ENCODE peak calls at places on chromosomes 2 and 18, in nine cellular contexts. V is globus pallidus, Z is non-pigmented ciliary epithelial cell, L is HFFc6, Q is fibroblast of the aortic adventitia, F is ELR, S is NCI-H510A treated with DMSO at 0.1 percent for 48 hours, K is endothelial cell, B is astrocyte of the spinal cord. J is an unnamed sample.

GRCh38 chr2:105754011-105754410 is 9.3 kb downstream of the NCK2 start:
- DNase-seq in B (no peak), S (no peak), L (no peak), Q (no peak), K (no peak), F (no peak), Z (no peak), V (no peak), J (no peak)

GRCh38 chr2:27527182-27527581 is 30.5 kb downstream of the GCKR start:
- DNase-seq in L (no peak), K (no peak), Q (peak; percentile 39), Z (no peak), S (no peak), B (no peak), F (peak; percentile 51), V (no peak), J (no peak)

GRCh38 chr2:46097714-46098480 is 199.3 kb upstream of the EPAS1 start:
- DNase-seq in Q (peak; percentile 100), B (peak; percentile 98), S (no peak), V (peak; percentile 39), K (no peak), Z (peak; percentile 96), L (peak; percentile 95), F (peak; percentile 99), J (no peak)

GRCh38 chr18:59918320-59918755 is 18.5 kb downstream of the PMAIP1 start:
- DNase-seq in F (peak; percentile 64), Q (peak; percentile 55), L (no peak), B (peak; percentile 79), K (no peak), V (no peak), S (peak; percentile 81), Z (no peak), J (peak; percentile 52)

GRCh38 chr18:46563317-46563716 is 93.7 kb downstream of the LOXHD1 start:
- DNase-seq in Q (no peak), V (no peak), L (no peak), K (no peak), F (no peak), Z (no peak), S (no peak), B (no peak), J (no peak)

GRCh38 chr2:234951386-234952269 is at the start of gene SH3BP4:
- DNase-seq in Q (peak; percentile 69), L (peak; percentile 50), Z (no peak), S (peak; percentile 67), K (peak; percentile 90), V (peak; percentile 89), B (peak; percentile 81), F (peak; percentile 84), J (peak; percentile 78)

GRCh38 chr2:175865716-175866115 is 136.4 kb downstream of the LNPK start:
- DNase-seq in L (no peak), F (no peak), V (no peak), B (no peak), Q (no peak), Z (no peak), S (no peak), K (no peak), J (no peak)

GRCh38 chr2:1117569-1117968 is 166.9 kb downstream of the SNTG2 start:
- DNase-seq in Z (no peak), V (no peak), L (no peak), K (no peak), B (no peak), S (no peak), Q (no peak), F (no peak), J (no peak)

GRCh38 chr2:1876352-1876751 is 132.0 kb upstream of the PXDN start:
- DNase-seq in Q (no peak), L (no peak), Z (no peak), F (no peak), B (no peak), K (no peak), V (no peak), S (no peak), J (no peak)

GRCh38 chr2:102442967-102443828 is 20.2 kb downstream of the IL18RAP start:
- DNase-seq in S (peak; percentile 29), Z (no peak), F (peak; percentile 55), Q (peak; percentile 56), L (peak; percentile 23), V (peak; percentile 6), B (peak; percentile 34), K (peak; percentile 33), J (peak; percentile 55)

GRCh38 chr18:39952816-39953215 is 2002.2 kb upstream of the PIK3C3 start:
- DNase-seq in L (no peak), B (no peak), K (no peak), S (no peak), V (no peak), Q (no peak), Z (no peak), F (no peak), J (no peak)

GRCh38 chr2:16266571-16266970 is 326.2 kb downstream of the MYCN start:
- DNase-seq in Z (no peak), V (no peak), Q (no peak), K (no peak), B (no peak), L (no peak), F (no peak), S (no peak), J (no peak)

GRCh38 chr2:203650860-203651613 is 55.4 kb upstream of the CD28 start:
- DNase-seq in B (peak; percentile 67), L (peak; percentile 40), K (no peak), Z (no peak), V (peak; percentile 78), Q (peak; percentile 81), S (peak; percentile 95), F (peak; percentile 74), J (no peak)

GRCh38 chr18:13375302-13376255 is 157.0 kb downstream of the LDLRAD4 start:
- DNase-seq in F (peak; percentile 78), Z (peak; percentile 76), L (peak; percentile 35), K (no peak), S (peak; percentile 7), Q (peak; percentile 86), V (no peak), B (peak; percentile 96), J (no peak)

GRCh38 chr2:105812180-105813044 is 67.7 kb downstream of the NCK2 start:
- DNase-seq in B (peak; percentile 88), Q (peak; percentile 93), V (peak; percentile 41), L (no peak), Z (peak; percentile 15), K (no peak), S (peak; percentile 76), F (peak; percentile 7), J (no peak)

GRCh38 chr18:65990174-65990690 is 239.4 kb downstream of the CDH7 start:
- DNase-seq in B (no peak), S (no peak), Q (no peak), L (no peak), Z (no peak), V (no peak), K (no peak), F (no peak), J (no peak)

GRCh38 chr2:196291873-196292800 is 120.8 kb upstream of the STK17B start:
- DNase-seq in V (no peak), B (peak; percentile 56), Z (no peak), K (no peak), Q (no peak), S (no peak), L (no peak), F (no peak), J (no peak)

GRCh38 chr2:10494351-10495066 is 46.4 kb upstream of the ODC1 start:
- DNase-seq in L (no peak), F (no peak), K (no peak), S (no peak), B (no peak), Q (no peak), Z (no peak), V (no peak), J (no peak)

GRCh38 chr2:217929757-217930707 is 72.8 kb downstream of the TNS1 start:
- DNase-seq in B (no peak), V (no peak), Q (peak; percentile 86), Z (no peak), L (peak; percentile 65), F (no peak), S (peak; percentile 71), K (no peak), J (no peak)

GRCh38 chr2:102523647-102524046 is 50.6 kb downstream of the SLC9A4 start:
- DNase-seq in K (no peak), F (no peak), B (no peak), Z (no peak), S (no peak), Q (no peak), L (no peak), V (no peak), J (no peak)

GRCh38 chr18:22172594-22173049 is 3.2 kb downstream of the GATA6 start:
- DNase-seq in V (no peak), L (no peak), Q (peak; percentile 48), S (no peak), Z (no peak), B (no peak), K (no peak), F (no peak), J (no peak)

GRCh38 chr2:168574856-168575630 is 119.0 kb downstream of the CERS6 start:
- DNase-seq in V (no peak), Z (no peak), F (no peak), Q (no peak), S (peak; percentile 36), K (no peak), L (no peak), B (peak; percentile 41), J (no peak)

GRCh38 chr2:224146356-224147160 is 107.5 kb upstream of the SERPINE2 start:
- DNase-seq in B (no peak), K (no peak), L (no peak), F (peak; percentile 30), S (no peak), V (no peak), Z (no peak), Q (no peak), J (no peak)

GRCh38 chr2:42922790-42923631 is 130.6 kb upstream of the HAAO start:
- DNase-seq in L (peak; percentile 86), F (no peak), Q (peak; percentile 99), V (no peak), B (peak; percentile 65), K (no peak), Z (peak; percentile 58), S (no peak), J (no peak)

GRCh38 chr2:228527481-228527880 is 346.0 kb upstream of the SPHKAP start:
- DNase-seq in Q (no peak), L (peak; percentile 7), Z (no peak), F (peak; percentile 50), K (no peak), B (no peak), V (no peak), S (no peak), J (no peak)

GRCh38 chr2:219616550-219616949 is 10.9 kb upstream of the SLC4A3 start:
- DNase-seq in L (no peak), F (no peak), V (no peak), B (no peak), K (no peak), Z (no peak), S (no peak), Q (no peak), J (no peak)

GRCh38 chr2:233112261-233113113 is 52.3 kb downstream of the INPP5D start:
- DNase-seq in F (no peak), L (no peak), B (no peak), Z (no peak), S (no peak), K (no peak), V (no peak), Q (no peak), J (no peak)

GRCh38 chr2:176067587-176068002 is 16.2 kb downstream of the EVX2 start:
- DNase-seq in K (peak; percentile 12), V (no peak), B (no peak), F (no peak), Q (no peak), L (no peak), S (no peak), Z (no peak), J (no peak)

GRCh38 chr2:159658887-159659437 is 42.6 kb upstream of the BAZ2B start:
- DNase-seq in S (no peak), V (no peak), Z (no peak), F (no peak), L (no peak), Q (peak; percentile 89), B (no peak), K (no peak), J (no peak)

GRCh38 chr2:110655701-110656100 is 22.2 kb downstream of the BUB1 start:
- DNase-seq in F (peak; percentile 45), K (no peak), V (no peak), S (no peak), B (peak; percentile 29), L (no peak), Q (peak; percentile 62), Z (no peak), J (no peak)

GRCh38 chr18:28791101-28791500 is 614.2 kb upstream of the CDH2 start:
- DNase-seq in Q (peak; percentile 70), F (no peak), S (no peak), V (no peak), L (no peak), K (no peak), B (peak; percentile 12), Z (no peak), J (no peak)